ENCODE peak calls at places on chromosome 17, in eight cellular contexts. Q is stimulated activated naive CD8-positive, alpha-beta T cell treated with anti-CD3 and anti-CD28 coated beads, Interleukin-15, Interleukin-2, amounts not matched to agents 100 U/mL and 50 U/mL, for 24 hours; J is activated CD4-positive, alpha-beta T cell treated with anti-CD3 and anti-CD28 coated beads, Interleukin-2, amount 50 U/mL, for 4 hours; M is NCI-H1092; W is 8988T; X is hypothalamus; C is body of pancreas; E is NCI-H2029. O is an unnamed sample.

GRCh38 chr17:34443832-34444469 is 80.9 kb upstream of the CCL1 start:
- DNase-seq in X (no peak), W (no peak), E (no peak), C (peak; percentile 16), M (peak; percentile 1), Q (no peak), J (no peak), O (no peak)

GRCh38 chr17:60817187-60817586 is 139.5 kb downstream of the BCAS3 start:
- DNase-seq in J (no peak), C (no peak), X (no peak), E (no peak), Q (no peak), W (no peak), M (no peak), O (no peak)

GRCh38 chr17:40314557-40314953 is 5.6 kb downstream of the RARA start:
- DNase-seq in E (peak; percentile 96), J (peak; percentile 90), Q (peak; percentile 89), X (peak; percentile 28), C (peak; percentile 92), W (peak; percentile 85), M (peak; percentile 71), O (no peak)

GRCh38 chr17:17069849-17070248 is 27.6 kb downstream of the MPRIP start:
- DNase-seq in W (no peak), E (no peak), Q (no peak), M (no peak), C (no peak), J (no peak), X (no peak), O (no peak)

GRCh38 chr17:4438162-4438944 is 4.6 kb downstream of the SPNS3 start:
- DNase-seq in M (no peak), Q (no peak), X (no peak), W (no peak), E (no peak), C (no peak), J (no peak), O (no peak)

GRCh38 chr17:68840073-68840472 is 115.1 kb downstream of the ABCA8 start:
- DNase-seq in M (no peak), W (no peak), E (no peak), J (no peak), X (no peak), Q (no peak), C (no peak), O (no peak)

GRCh38 chr17:15446036-15446435 is 21.4 kb downstream of the CDRT4 start:
- DNase-seq in C (no peak), X (no peak), W (no peak), J (no peak), E (no peak), M (no peak), Q (peak; percentile 6), O (no peak)

GRCh38 chr17:44987194-44987882 is 19.2 kb upstream of the C1QL1 start:
- DNase-seq in M (no peak), W (no peak), X (no peak), Q (peak; percentile 24), C (no peak), E (no peak), J (no peak), O (no peak)

GRCh38 chr17:58079300-58080033 is 3.8 kb upstream of the DYNLL2 start:
- DNase-seq in M (no peak), W (no peak), X (no peak), E (no peak), C (no peak), J (no peak), Q (no peak), O (no peak)

GRCh38 chr17:30236807-30237206 is 1.3 kb upstream of the SLC6A4 start:
- DNase-seq in M (peak; percentile 26), C (peak; percentile 69), E (no peak), W (peak; percentile 92), J (no peak), Q (peak; percentile 62), X (peak; percentile 2), O (peak; percentile 92)

GRCh38 chr17:47265983-47266541 is 12.4 kb downstream of the ITGB3 start:
- DNase-seq in W (no peak), C (no peak), M (no peak), Q (no peak), E (no peak), X (no peak), J (no peak), O (no peak)

GRCh38 chr17:19973146-19973545 is 4.5 kb downstream of the AKAP10 start:
- DNase-seq in X (no peak), C (no peak), M (no peak), W (no peak), J (no peak), E (no peak), Q (no peak), O (no peak)